ENCODE peak calls at places on chromosomes 7 and 10, in six cellular contexts. B is body of pancreas, Y is epithelial cell of esophagus, M is IMR-90, X is nephron progenitor cell, C is left lung. A is an unnamed sample.

GRCh38 chr7:142717453-142717852 is 31.8 kb upstream of the PRSS1 start:
- DNase-seq in Y (no peak), C (no peak), X (no peak), M (no peak), B (no peak), A (no peak)

GRCh38 chr7:138776156-138776833 is 21.5 kb upstream of the TMEM213 start:
- DNase-seq in B (no peak), X (no peak), Y (no peak), M (no peak), C (peak), A (no peak)

GRCh38 chr7:39446546-39446945 is 119.7 kb upstream of the YAE1 start:
- DNase-seq in X (no peak), Y (no peak), M (no peak), C (no peak), B (no peak), A (no peak)

GRCh38 chr7:131501422-131501821 is 55.0 kb downstream of the PODXL start:
- DNase-seq in B (no peak), Y (peak), X (no peak), C (no peak), M (peak), A (no peak)

GRCh38 chr10:30436200-30436599 is 2.2 kb downstream of the MAP3K8 start:
- DNase-seq in X (peak), B (peak), C (peak), Y (peak), M (peak), A (no peak)

GRCh38 chr10:89029785-89030437 is 39.3 kb downstream of the FAS start:
- DNase-seq in B (peak), Y (peak), M (peak), C (peak), X (peak), A (peak)

GRCh38 chr7:41912851-41913580 is 210.1 kb upstream of the INHBA start:
- DNase-seq in M (peak), B (no peak), C (no peak), Y (peak), X (no peak), A (no peak)

GRCh38 chr7:96219382-96220130 is 102.3 kb downstream of the SLC25A13 start:
- DNase-seq in C (no peak), M (peak), X (no peak), B (no peak), Y (peak), A (peak)

GRCh38 chr7:80014507-80014906 is 120.1 kb upstream of the GNAI1 start:
- DNase-seq in X (no peak), M (peak), Y (peak), B (no peak), C (no peak), A (peak)

GRCh38 chr7:65796205-65796604 is 76.7 kb upstream of the VKORC1L1 start:
- DNase-seq in M (no peak), Y (no peak), B (no peak), C (no peak), X (no peak), A (no peak)

GRCh38 chr7:38825721-38826440 is 83.1 kb downstream of the VPS41 start:
- DNase-seq in C (no peak), B (no peak), Y (no peak), X (no peak), M (no peak), A (no peak)

GRCh38 chr7:158662610-158663427 is 41.8 kb downstream of the NCAPG2 start:
- DNase-seq in X (no peak), B (no peak), Y (no peak), M (no peak), C (no peak), A (no peak)

GRCh38 chr10:60735244-60735643 is 43.0 kb upstream of the CDK1 start:
- DNase-seq in Y (no peak), B (no peak), M (no peak), X (no peak), C (no peak), A (no peak)

GRCh38 chr7:40586197-40586596 is 451.4 kb downstream of the SUGCT start:
- DNase-seq in B (no peak), X (no peak), Y (peak), M (peak), C (no peak), A (no peak)

GRCh38 chr7:157827863-157828160 is 491.0 kb downstream of the DNAJB6 start:
- DNase-seq in C (no peak), M (no peak), Y (no peak), X (no peak), B (no peak), A (no peak)

GRCh38 chr10:43689618-43689954 is 40.9 kb upstream of the ZNF32 start:
- DNase-seq in Y (peak), C (peak), B (peak), M (no peak), X (peak), A (no peak)

GRCh38 chr7:27213150-27213903 is 13.4 kb upstream of the HOXA13 start:
- DNase-seq in M (no peak), B (no peak), Y (no peak), C (no peak), X (no peak), A (no peak)
- TF ChIP-seq CTCF in M (no peak), B (no peak), Y (no peak), C (no peak), X (no peak), A (no peak)

GRCh38 chr10:93992400-93993030 is 1.2 kb upstream of the PLCE1 start:
- DNase-seq in C (no peak), X (no peak), B (no peak), M (peak), Y (no peak), A (no peak)
- TF ChIP-seq CTCF in C (no peak), X (peak), B (no peak), M (peak), Y (peak), A (peak)

DNA sequence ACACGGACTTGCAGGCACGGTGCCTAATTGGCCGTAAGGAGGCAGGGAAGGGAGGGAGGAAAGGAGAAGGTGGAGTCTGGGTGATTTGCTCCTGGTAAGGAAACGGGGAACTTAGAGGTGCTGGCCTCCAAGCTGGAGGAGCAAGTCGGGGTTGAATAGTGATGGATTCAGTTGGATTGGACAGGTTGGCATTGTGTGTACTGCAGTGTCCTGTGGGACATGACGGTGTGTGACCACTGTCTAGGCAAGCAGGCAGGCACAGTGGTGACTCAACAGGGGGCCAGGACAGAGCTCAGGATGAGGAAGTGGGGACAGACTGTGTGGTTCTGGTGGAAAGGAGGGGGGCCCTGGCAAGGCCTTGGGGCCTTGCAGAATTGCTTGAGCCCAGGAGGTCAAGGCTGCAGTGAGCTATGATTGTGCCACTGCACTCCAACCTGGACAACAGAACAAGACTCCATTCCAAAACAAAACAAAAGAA is 48.8 kb downstream of the COL26A1 start:
- DNase-seq in Y (no peak), M (no peak), X (no peak), C (no peak), B (no peak), A (no peak)
- TF ChIP-seq CTCF in Y (no peak), M (no peak), X (no peak), C (no peak), B (peak), A (no peak)

GRCh38 chr10:16853201-16853600 is 36.0 kb upstream of the RSU1 start:
- DNase-seq in Y (peak), C (no peak), M (peak), X (no peak), B (no peak), A (peak)
- TF ChIP-seq CTCF in Y (no peak), C (peak), M (peak), X (peak), B (no peak), A (peak)

GRCh38 chr10:11434323-11434722 is 177.1 kb downstream of the USP6NL start:
- DNase-seq in Y (no peak), B (no peak), X (no peak), C (no peak), M (no peak), A (peak)
- TF ChIP-seq CTCF in Y (no peak), B (no peak), X (peak), C (no peak), M (no peak), A (peak)

DNA sequence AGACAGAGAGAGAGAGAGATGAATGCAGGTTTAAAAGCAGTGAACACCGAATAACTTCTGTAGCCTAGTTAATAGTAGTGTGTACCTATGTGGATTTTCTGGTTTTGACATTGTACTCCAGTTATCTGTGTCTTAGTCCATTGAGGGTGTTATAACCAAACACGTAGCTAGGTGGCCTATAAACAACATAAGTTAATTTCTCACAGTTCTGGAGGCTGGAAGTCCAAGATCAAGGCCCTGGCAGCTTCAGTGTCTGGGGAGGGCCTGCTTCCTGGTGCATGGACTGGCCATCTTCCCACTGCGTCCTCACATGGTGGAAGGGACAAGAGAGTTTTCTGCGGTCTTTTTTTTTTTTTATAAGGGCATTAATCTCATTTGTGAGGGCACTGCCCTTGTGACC is 23.5 kb downstream of the AOC1 start:
- DNase-seq in B (no peak), M (no peak), Y (no peak), C (no peak), X (no peak), A (peak)
- TF ChIP-seq CTCF in B (no peak), M (no peak), Y (no peak), C (no peak), X (no peak), A (no peak)

A was measured in MCF 10A.